ENCODE peak calls at places on chromosomes 5 and 9, in four cellular contexts. K, A, Y and W are unnamed samples.

GRCh38 chr5:76762484-76762883 is 46.6 kb downstream of the F2R start:
- DNase-seq in Y (no peak), A (no peak), K (no peak), W (no peak)

GRCh38 chr5:88396635-88397285 is 128.1 kb upstream of the TMEM161B start:
- DNase-seq in A (no peak), K (no peak), Y (no peak), W (no peak)

GRCh38 chr5:89097103-89097502 is 214.1 kb upstream of the MEF2C start:
- DNase-seq in Y (no peak), K (no peak), A (no peak), W (no peak)

GRCh38 chr9:81609782-81610738 is 79.3 kb downstream of the TLE1 start:
- DNase-seq in A (peak; percentile 94), K (no peak), Y (no peak), W (no peak)

GRCh38 chr5:151298063-151298462 is 5.5 kb downstream of the SLC36A3 start:
- DNase-seq in A (peak; percentile 68), Y (no peak), K (no peak), W (peak; percentile 25)

GRCh38 chr9:114616684-114617520 is 5.8 kb downstream of the TMEM268 start:
- DNase-seq in K (peak; percentile 48), Y (no peak), A (no peak), W (no peak)

GRCh38 chr9:111916234-111916645 is 19.6 kb downstream of the UGCG start:
- DNase-seq in Y (no peak), A (no peak), K (no peak), W (no peak)

GRCh38 chr5:172800088-172800551 is 29.1 kb upstream of the DUSP1 start:
- DNase-seq in A (no peak), K (no peak), Y (no peak), W (no peak)

GRCh38 chr9:123282343-123283047 is 14.1 kb upstream of the STRBP start:
- DNase-seq in Y (no peak), A (no peak), K (no peak), W (peak; percentile 12)

GRCh38 chr5:150502106-150502505 is 5.8 kb upstream of the NDST1 start:
- DNase-seq in Y (no peak), K (no peak), A (no peak), W (no peak)

GRCh38 chr5:111143910-111144309 is 51.8 kb downstream of the WDR36 start:
- DNase-seq in Y (no peak), K (no peak), A (no peak), W (no peak)

GRCh38 chr5:171920765-171921391 is 85.6 kb downstream of the FBXW11 start:
- DNase-seq in Y (no peak), A (no peak), K (no peak), W (no peak)

GRCh38 chr5:3597727-3598082 is 2.1 kb downstream of the IRX1 start:
- DNase-seq in A (no peak), K (no peak), Y (no peak), W (no peak)

GRCh38 chr5:148776780-148777179 is 49.6 kb upstream of the ADRB2 start:
- DNase-seq in K (no peak), A (no peak), Y (no peak), W (peak; percentile 41)

GRCh38 chr9:136328622-136329041 is 1.3 kb downstream of the GPSM1 start:
- DNase-seq in K (no peak), Y (no peak), A (no peak), W (peak; percentile 44)

GRCh38 chr5:107295914-107296313 is 374.8 kb downstream of the EFNA5 start:
- DNase-seq in Y (no peak), A (no peak), K (no peak), W (no peak)

GRCh38 chr9:124527781-124528180 is 20.6 kb upstream of the NR5A1 start:
- DNase-seq in K (no peak), Y (no peak), A (no peak), W (no peak)

GRCh38 chr5:129048509-129048908 is 46.0 kb upstream of the ISOC1 start:
- DNase-seq in A (no peak), K (no peak), Y (no peak), W (no peak)

GRCh38 chr5:44542470-44542869 is 153.2 kb upstream of the FGF10 start:
- DNase-seq in Y (no peak), A (no peak), K (no peak), W (no peak)

GRCh38 chr9:116643691-116644090 is 43.4 kb upstream of the TRIM32 start:
- DNase-seq in Y (no peak), A (no peak), K (no peak), W (no peak)

GRCh38 chr9:38066167-38066906 is 2.7 kb downstream of the SHB start:
- DNase-seq in K (no peak), Y (peak; percentile 51), A (no peak), W (no peak)
- TF ChIP-seq CTCF in K (peak; percentile 12), Y (peak; percentile 22), A (no peak), W (no peak)

GRCh38 chr5:137498736-137499505 is at the start of gene SPOCK1:
- DNase-seq in A (peak; percentile 14), K (peak; percentile 92), Y (peak; percentile 87), W (peak; percentile 81)
- H2AFZ ChIP-seq in A (no peak within 1 kb of the TSS), K (no peak within 1 kb of the TSS), Y (peak within 1 kb of the TSS; percentile 86), W (peak within 1 kb of the TSS; percentile 74)

GRCh38 chr5:54844905-54845566 is 140.4 kb downstream of the ESM1 start:
- DNase-seq in Y (no peak), A (peak; percentile 8), K (peak; percentile 11), W (peak; percentile 65)
- TF ChIP-seq JUN in Y (no peak), A (no peak), K (no peak), W (no peak)

DNA sequence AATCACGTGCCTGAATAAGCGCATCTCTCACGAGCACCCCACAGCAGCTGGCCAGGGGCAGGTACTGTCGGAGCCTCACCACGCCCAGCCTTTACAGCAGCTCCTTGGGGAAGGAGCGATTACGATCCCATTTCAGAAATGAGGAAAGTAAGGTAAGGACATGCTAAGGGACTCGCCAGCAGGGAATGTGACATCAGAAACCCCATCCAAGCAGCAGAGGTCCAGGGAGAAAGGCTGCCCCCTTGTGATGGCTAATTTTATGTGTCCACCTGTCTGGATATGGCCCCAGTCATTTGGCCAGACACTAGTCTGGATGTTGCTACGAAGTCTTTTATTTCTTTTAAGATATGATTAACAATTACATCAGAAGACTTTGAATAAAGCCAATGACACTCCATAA is 77.3 kb downstream of the UBE2QL1 start:
- DNase-seq in A (peak; percentile 21), K (peak; percentile 65), Y (peak; percentile 56), W (peak; percentile 14)
- TF ChIP-seq CTCF in A (peak; percentile 63), K (peak; percentile 76), Y (peak; percentile 72), W (peak; percentile 42)

GRCh38 chr9:35482071-35482470 is 7.8 kb upstream of the RUSC2 start:
- DNase-seq in A (no peak), Y (no peak), K (no peak), W (no peak)

GRCh38 chr9:35476596-35476995 is 13.3 kb upstream of the RUSC2 start:
- DNase-seq in Y (no peak), K (no peak), A (no peak), W (no peak)

GRCh38 chr9:35484406-35484805 is 5.5 kb upstream of the RUSC2 start:
- DNase-seq in Y (no peak), A (no peak), K (no peak), W (no peak)

GRCh38 chr9:35478871-35479270 is 11.0 kb upstream of the RUSC2 start:
- DNase-seq in A (no peak), Y (no peak), K (no peak), W (peak; percentile 38)

DNA sequence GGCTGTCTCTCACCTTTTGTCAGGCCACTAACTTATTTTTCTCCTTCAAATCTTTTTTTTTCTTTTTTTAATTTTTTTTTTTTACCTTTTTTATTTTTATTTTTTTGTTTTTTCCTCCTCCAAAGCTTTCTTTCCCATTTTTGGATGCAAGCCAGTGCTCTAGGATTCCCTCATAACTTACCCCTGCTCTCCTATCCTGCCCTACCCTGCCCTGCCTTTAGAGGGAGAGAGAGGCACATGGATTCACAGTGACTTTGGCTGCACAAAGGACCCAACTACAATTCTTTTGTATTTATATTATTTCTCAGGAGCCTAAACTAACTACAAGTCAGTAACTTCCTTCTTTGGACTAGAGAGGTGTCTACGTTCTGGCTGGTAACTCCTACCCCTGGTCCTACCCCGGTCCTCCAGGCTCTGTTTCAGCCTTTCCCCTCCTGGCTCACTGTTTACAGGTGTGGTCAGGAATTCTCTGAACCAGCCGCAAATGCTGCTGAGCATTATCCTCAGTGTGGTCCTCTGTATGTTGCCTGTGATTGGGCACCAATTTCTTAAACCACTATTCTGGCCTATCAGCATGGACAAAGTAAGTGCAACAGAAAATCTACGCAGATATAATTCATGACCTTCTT is 8.4 kb upstream of the RUSC2 start:
- DNase-seq in Y (peak; percentile 65), A (peak; percentile 54), K (peak; percentile 32), W (peak; percentile 71)
- H2AFZ ChIP-seq in Y (peak overlapping the region; percentile 69), A (no peak overlapping the region), K (no peak overlapping the region), W (no peak overlapping the region)

GRCh38 chr5:131763968-131764367 is 32.8 kb downstream of the FNIP1 start:
- DNase-seq in A (no peak), K (no peak), Y (no peak), W (no peak)
- TF ChIP-seq JUN in A (no peak), K (no peak), Y (no peak), W (no peak)

GRCh38 chr9:134375430-134376385 is 49.5 kb downstream of the RXRA start:
- DNase-seq in A (no peak), Y (no peak), K (peak; percentile 44), W (peak; percentile 44)
- TF ChIP-seq CTCF in A (no peak), Y (no peak), K (no peak), W (peak; percentile 5)

GRCh38 chr9:91245432-91246313 is 116.0 kb downstream of the AUH start:
- DNase-seq in Y (no peak), K (peak; percentile 10), A (no peak), W (peak; percentile 13)
- H2AFZ ChIP-seq in Y (no peak overlapping the region), K (peak overlapping the region; percentile 81), A (no peak overlapping the region), W (peak overlapping the region; percentile 27)

DNA sequence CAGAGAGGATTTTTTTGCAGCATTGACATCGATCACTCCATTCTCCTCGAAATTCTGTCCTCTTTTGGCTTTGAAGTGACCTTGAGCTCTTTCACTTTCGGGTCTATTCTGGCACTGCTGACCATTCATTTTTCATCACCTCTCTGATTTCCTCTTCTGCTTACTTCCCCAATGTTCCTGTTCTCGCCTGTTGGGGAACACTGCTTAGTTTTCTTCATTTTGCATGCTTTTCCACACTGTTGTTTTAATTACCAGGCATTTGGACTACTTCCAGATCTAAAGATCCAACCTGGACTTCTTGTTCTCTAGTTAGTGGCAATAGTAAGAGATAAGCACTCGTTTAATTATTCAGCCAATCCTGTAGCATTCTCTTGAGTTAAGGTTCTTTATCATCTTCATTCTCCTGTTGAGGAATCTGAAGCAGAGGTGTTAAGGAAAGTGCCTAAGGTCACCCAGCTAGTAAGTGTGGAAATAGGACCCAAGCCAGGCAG is 53.4 kb downstream of the MAN2A1 start:
- DNase-seq in A (no peak), Y (no peak), K (peak; percentile 22), W (peak; percentile 32)
- TF ChIP-seq JUN in A (no peak), Y (no peak), K (no peak), W (no peak)